ENCODE peak calls at places on chromosome 1, in seven cellular contexts. N, Z, B, U, Y, H and C are unnamed samples.

GRCh38 chr1:111920221-111921024 is 69.0 kb downstream of the KCND3 start:
- DNase-seq in H (peak), B (no peak), U (peak), N (no peak), Z (peak), Y (no peak), C (peak)

GRCh38 chr1:95636897-95637296 is 402.9 kb downstream of the RWDD3 start:
- DNase-seq in Y (no peak), N (no peak), U (no peak), H (no peak), B (no peak), Z (no peak), C (no peak)

GRCh38 chr1:207944571-207944970 is 33.6 kb upstream of the CD34 start:
- DNase-seq in N (no peak), U (no peak), B (no peak), H (no peak), Y (no peak), Z (no peak), C (peak)

GRCh38 chr1:61504840-61505239 is 220.1 kb downstream of the TM2D1 start:
- DNase-seq in Y (no peak), N (no peak), Z (no peak), H (no peak), B (no peak), U (no peak), C (no peak)

GRCh38 chr1:221069178-221069903 is 190.1 kb downstream of the HLX start:
- DNase-seq in Z (no peak), N (no peak), Y (no peak), B (no peak), U (no peak), H (no peak), C (no peak)

GRCh38 chr1:214427871-214428277 is 123.5 kb downstream of the PTPN14 start:
- DNase-seq in Z (no peak), B (no peak), Y (no peak), H (no peak), U (no peak), N (no peak), C (peak)

GRCh38 chr1:199041173-199041914 is 402.5 kb downstream of the PTPRC start:
- DNase-seq in N (no peak), Z (no peak), U (no peak), Y (no peak), H (no peak), B (no peak), C (no peak)

GRCh38 chr1:33971018-33971710 is 107.3 kb downstream of the HMGB4 start:
- DNase-seq in H (no peak), N (no peak), Z (no peak), Y (no peak), B (no peak), U (no peak), C (no peak)

GRCh38 chr1:7847599-7847998 is 5.3 kb downstream of the UTS2 start:
- DNase-seq in U (no peak), N (no peak), Y (peak), B (no peak), H (no peak), Z (no peak), C (peak)

GRCh38 chr1:86499987-86500593 is 31.4 kb downstream of the CLCA1 start:
- DNase-seq in Z (peak), Y (no peak), B (no peak), U (peak), N (no peak), H (no peak), C (peak)

GRCh38 chr1:84890581-84890980 is 2.4 kb downstream of the LPAR3 start:
- DNase-seq in N (no peak), Y (no peak), H (no peak), U (peak), B (no peak), Z (no peak), C (no peak)

GRCh38 chr1:207219979-207220889 is 101.2 kb upstream of the CD55 start:
- DNase-seq in Z (no peak), N (peak), U (peak), Y (no peak), H (no peak), B (no peak), C (no peak)